ENCODE peak calls at places on chromosomes 1 and 21, in five cellular contexts. P is AG09309, D is heart left ventricle, M is B cell, Y is lower leg skin. S is an unnamed sample.

GRCh38 chr1:12515234-12515633 is 102.8 kb downstream of the DHRS3 start:
- DNase-seq in P (no peak), D (no peak), Y (no peak), M (no peak), S (no peak)

GRCh38 chr21:33541105-33541711 is 709 bp downstream of the GART start:
- DNase-seq in P (no peak), D (no peak), M (peak), Y (no peak), S (no peak)

GRCh38 chr1:163866539-163866938 is 544.8 kb downstream of the NUF2 start:
- DNase-seq in D (no peak), M (no peak), P (no peak), Y (no peak), S (no peak)

GRCh38 chr1:243742814-243743213 is 107.2 kb downstream of the AKT3 start:
- DNase-seq in Y (no peak), P (peak), D (no peak), M (no peak), S (no peak)

GRCh38 chr1:115454835-115455511 is 116.9 kb upstream of the NGF start:
- DNase-seq in P (no peak), M (no peak), D (peak), Y (peak), S (no peak)

GRCh38 chr1:27564264-27564579 is 39.7 kb downstream of the AHDC1 start:
- DNase-seq in M (no peak), Y (no peak), P (no peak), D (no peak), S (no peak)

GRCh38 chr1:181081399-181081798 is 7.1 kb upstream of the IER5 start:
- DNase-seq in P (no peak), M (no peak), D (no peak), Y (no peak), S (no peak)

GRCh38 chr1:47507921-47508894 is 70.4 kb downstream of the FOXD2 start:
- DNase-seq in P (no peak), M (peak), Y (peak), D (peak), S (no peak)

GRCh38 chr1:36142121-36142520 is 7.2 kb downstream of the TRAPPC3 start:
- DNase-seq in Y (no peak), D (no peak), M (no peak), P (no peak), S (no peak)

GRCh38 chr1:70934197-70934961 is 113.2 kb downstream of the PTGER3 start:
- DNase-seq in D (no peak), P (no peak), Y (no peak), M (no peak), S (no peak)

GRCh38 chr1:5734414-5734813 is 257.8 kb downstream of the NPHP4 start:
- DNase-seq in M (no peak), P (no peak), Y (no peak), D (no peak), S (no peak)

GRCh38 chr1:203173156-203173555 is 2.5 kb downstream of the MYBPH start:
- DNase-seq in P (no peak), D (no peak), M (no peak), Y (no peak), S (no peak)

GRCh38 chr1:22044690-22045420 is 7.7 kb upstream of the CDC42 start:
- DNase-seq in M (no peak), Y (no peak), D (no peak), P (no peak), S (no peak)

GRCh38 chr1:20355828-20356735 is 65.4 kb downstream of the VWA5B1 start:
- DNase-seq in Y (no peak), M (no peak), D (no peak), P (no peak), S (no peak)

GRCh38 chr1:184665329-184665728 is 89.3 kb downstream of the EDEM3 start:
- DNase-seq in Y (no peak), P (no peak), D (no peak), M (no peak), S (peak)

GRCh38 chr1:64962447-64962846 is 3.9 kb downstream of the JAK1 start:
- DNase-seq in P (no peak), D (no peak), Y (no peak), M (peak), S (no peak)

GRCh38 chr21:36690637-36691538 is 8.0 kb upstream of the SIM2 start:
- DNase-seq in D (no peak), P (no peak), M (no peak), Y (no peak), S (no peak)

GRCh38 chr21:33811147-33812024 is 104.2 kb downstream of the ATP5PO start:
- DNase-seq in M (no peak), P (no peak), D (no peak), Y (no peak), S (no peak)

GRCh38 chr1:46110521-46110920 is 21.9 kb downstream of the PIK3R3 start:
- DNase-seq in P (no peak), Y (no peak), D (no peak), M (no peak), S (no peak)

GRCh38 chr21:44299458-44300261 is at the start of gene PFKL:
- DNase-seq in P (no peak), D (peak), M (peak), Y (peak), S (no peak)

GRCh38 chr1:156801409-156802121 is 15.1 kb downstream of the SH2D2A start:
- DNase-seq in D (no peak), M (no peak), P (peak), Y (no peak), S (no peak)

GRCh38 chr1:87673748-87674147 is 345.1 kb downstream of the LMO4 start:
- DNase-seq in D (no peak), M (no peak), Y (no peak), P (no peak), S (no peak)

GRCh38 chr1:67802565-67802964 is 30.7 kb downstream of the GNG12 start:
- DNase-seq in P (no peak), D (no peak), Y (no peak), M (no peak), S (no peak)

GRCh38 chr21:42060166-42060565 is 11.0 kb upstream of the UMODL1 start:
- DNase-seq in Y (no peak), M (no peak), D (no peak), P (no peak), S (no peak)

GRCh38 chr21:29148535-29148934 is 18.1 kb downstream of the MAP3K7CL start:
- DNase-seq in M (no peak), D (no peak), Y (peak), P (peak), S (no peak)

GRCh38 chr1:78607334-78607927 is 12.8 kb upstream of the IFI44L start:
- DNase-seq in D (no peak), Y (no peak), P (no peak), M (no peak), S (no peak)

GRCh38 chr21:16983425-16983824 is 529.4 kb upstream of the CXADR start:
- DNase-seq in M (no peak), P (no peak), D (no peak), Y (no peak), S (no peak)

GRCh38 chr1:194159941-194160340 is 973.5 kb upstream of the B3GALT2 start:
- DNase-seq in D (no peak), P (no peak), M (no peak), Y (no peak), S (no peak)
- TF ChIP-seq CTCF in D (no peak), P (no peak), M (no peak), Y (no peak), S (peak)

DNA sequence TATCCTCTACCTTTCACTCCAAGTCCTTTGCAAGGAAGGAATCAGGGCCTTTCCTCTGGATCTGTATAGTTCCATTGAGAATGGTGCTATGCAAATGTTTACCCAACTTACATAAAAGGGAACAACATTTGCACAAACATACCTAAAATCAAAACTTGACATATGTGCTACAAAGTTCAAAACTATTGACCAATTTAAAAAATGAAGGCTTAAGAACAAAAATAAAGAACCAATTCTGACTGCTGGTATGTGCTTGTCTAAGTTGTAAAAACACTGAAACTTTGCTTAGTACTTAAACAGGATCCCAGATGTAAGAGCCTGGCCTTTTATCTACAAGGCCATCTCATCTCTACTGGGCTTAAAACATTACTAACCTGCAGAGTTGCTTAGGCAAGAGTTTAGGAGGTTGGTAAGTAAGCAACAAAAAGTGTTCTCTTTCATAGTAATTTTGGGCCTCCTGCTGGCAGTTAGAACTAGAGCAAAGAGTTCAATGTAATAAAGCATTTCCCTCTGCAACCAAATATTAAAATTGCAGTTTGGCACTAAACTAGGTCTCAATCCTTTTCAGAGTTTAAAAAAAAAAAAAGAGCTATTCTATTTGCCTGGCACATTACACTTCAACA is 2.0 kb downstream of the SCMH1 start:
- DNase-seq in M (peak), Y (no peak), P (peak), D (no peak), S (no peak)
- TF ChIP-seq CTCF in M (no peak), Y (no peak), P (peak), D (peak), S (peak)

GRCh38 chr1:225977937-225978748 is 21.0 kb downstream of the SDE2 start:
- DNase-seq in Y (no peak), D (no peak), P (no peak), M (peak), S (peak)

GRCh38 chr1:225972344-225973152 is 26.6 kb downstream of the SDE2 start:
- DNase-seq in M (no peak), Y (no peak), P (no peak), D (no peak), S (peak)

GRCh38 chr1:225974454-225974853 is 24.7 kb downstream of the SDE2 start:
- DNase-seq in Y (no peak), P (no peak), M (no peak), D (no peak), S (peak)

GRCh38 chr1:225973158-225973557 is 26.0 kb downstream of the SDE2 start:
- DNase-seq in M (no peak), D (no peak), P (no peak), Y (no peak), S (peak)
- TF ChIP-seq CTCF in M (no peak), D (no peak), P (no peak), Y (no peak), S (no peak)

GRCh38 chr1:9719978-9720722 is 68.6 kb downstream of the PIK3CD start:
- DNase-seq in M (no peak), P (no peak), Y (no peak), D (no peak), S (no peak)
- TF ChIP-seq CTCF in M (no peak), P (no peak), Y (no peak), D (no peak), S (no peak)